ENCODE peak calls at places on chromosomes 16 and 17, in four cellular contexts. V is neuronal stem cell, X is progenitor cell of endocrine pancreas, R is NCI-H1694. S is an unnamed sample.
A peak's percentile ranks its signal among the peaks of the same experiment; 100 is the strongest.

GRCh38 chr17:19000531-19001011 is 4.0 kb downstream of the FAM83G start:
- DNase-seq in X (no peak), R (no peak), V (no peak), S (no peak)

GRCh38 chr16:54654429-54654828 is 276.2 kb upstream of the IRX5 start:
- DNase-seq in X (no peak), R (peak; percentile 70), V (no peak), S (no peak)

GRCh38 chr17:21295036-21295952 is 10.8 kb downstream of the MAP2K3 start:
- DNase-seq in V (no peak), R (peak; percentile 60), X (no peak), S (no peak)

GRCh38 chr17:82164853-82165252 is 47.8 kb downstream of the CCDC57 start:
- DNase-seq in R (no peak), X (no peak), V (no peak), S (no peak)

GRCh38 chr16:53781023-53781605 is 77.2 kb downstream of the FTO start:
- DNase-seq in X (no peak), V (no peak), R (no peak), S (no peak)

GRCh38 chr16:26717826-26718225 is 348.9 kb upstream of the C16orf82 start:
- DNase-seq in R (no peak), X (no peak), V (no peak), S (no peak)

GRCh38 chr17:34613064-34614019 is 34.0 kb downstream of the TMEM132E start:
- DNase-seq in X (no peak), V (peak; percentile 58), R (peak; percentile 91), S (no peak)

GRCh38 chr17:64146418-64147109 is 16.6 kb upstream of the ERN1 start:
- DNase-seq in X (peak; percentile 20), R (peak; percentile 34), V (no peak), S (peak; percentile 85)

S was measured in sigmoid colon.